ENCODE peak calls at places on chromosomes 6 and 20, in four cellular contexts. Y is adrenal gland; F is stimulated activated CD4-positive, alpha-beta T cell treated with anti-CD3 and anti-CD28 coated beads, Interleukin-2, amount 100 ng/mL, for 48 hours; T is activated CD4-positive, alpha-beta T cell treated with anti-CD3 and anti-CD28 coated beads for 36 hours. R is an unnamed sample.

GRCh38 chr20:42611423-42611822 is 578.3 kb downstream of the PTPRT start:
- DNase-seq in Y (no peak), T (no peak), F (no peak), R (no peak)

GRCh38 chr6:16523550-16524379 is 237.5 kb downstream of the ATXN1 start:
- DNase-seq in F (no peak), Y (no peak), T (no peak), R (no peak)

GRCh38 chr6:167113935-167114910 is 8.7 kb upstream of the CCR6 start:
- DNase-seq in F (peak), Y (peak), T (peak), R (peak)

GRCh38 chr20:53208110-53208908 is 236.2 kb downstream of the TSHZ2 start:
- DNase-seq in T (peak), Y (no peak), F (no peak), R (no peak)

GRCh38 chr6:30743099-30744053 is 889 bp upstream of the FLOT1 start:
- DNase-seq in T (peak), Y (peak), F (no peak), R (peak)

GRCh38 chr6:107800564-107801164 is 23.4 kb downstream of the SCML4 start:
- DNase-seq in T (no peak), F (no peak), Y (no peak), R (no peak)

GRCh38 chr20:16569218-16570153 is 3.8 kb downstream of the KIF16B start:
- DNase-seq in F (no peak), Y (no peak), T (no peak), R (no peak)

GRCh38 chr20:815226-815625 is 18.3 kb upstream of the FAM110A start:
- DNase-seq in F (no peak), T (no peak), Y (no peak), R (no peak)

GRCh38 chr6:142297605-142297995 is 4.2 kb upstream of the ADGRG6 start:
- DNase-seq in Y (no peak), F (no peak), T (no peak), R (no peak)

GRCh38 chr6:136525586-136526195 is 24.5 kb downstream of the MAP7 start:
- DNase-seq in F (no peak), T (no peak), Y (no peak), R (no peak)

GRCh38 chr6:110315856-110316398 is 42.2 kb downstream of the METTL24 start:
- DNase-seq in Y (no peak), T (no peak), F (no peak), R (no peak)

GRCh38 chr6:129206761-129207330 is 323.9 kb downstream of the LAMA2 start:
- DNase-seq in T (no peak), Y (no peak), F (no peak), R (no peak)

GRCh38 chr6:37011656-37012378 is 6.4 kb downstream of the FGD2 start:
- DNase-seq in Y (no peak), F (no peak), T (no peak), R (no peak)

GRCh38 chr6:38137609-38138008 is 318.1 kb downstream of the ZFAND3 start:
- DNase-seq in F (no peak), T (no peak), Y (no peak), R (no peak)

GRCh38 chr6:40171343-40171742 is 237.1 kb upstream of the MOCS1 start:
- DNase-seq in T (no peak), F (no peak), Y (no peak), R (no peak)

GRCh38 chr6:170080828-170081368 is 210.0 kb downstream of the DLL1 start:
- DNase-seq in Y (peak), F (no peak), T (no peak), R (no peak)

R was measured in T-helper 22 cell.